ENCODE peak calls at places on chromosome 12, in eight cellular contexts. One of them, this sample, is unnamed.

GRCh38 chr12:24591079-24591626 is 357.7 kb downstream of the BCAT1 start:
- DNase-seq in Right ventricle myocardium superior: no peak
- DNase-seq in hippocampal formation: no peak
- DNase-seq in C1 segment of cervical spinal cord: no peak
- DNase-seq in GM23248: no peak
- DNase-seq in cerebellar cortex: no peak
- DNase-seq in fibroblast of mammary gland: no peak
- DNase-seq in stomach: no peak
- DNase-seq in this sample: no peak

GRCh38 chr12:121798807-121799174 is 5.0 kb upstream of the SETD1B start:
- DNase-seq in cerebellar cortex: no peak
- DNase-seq in hippocampal formation: no peak
- DNase-seq in GM23248: peak
- DNase-seq in stomach: no peak
- DNase-seq in C1 segment of cervical spinal cord: no peak
- DNase-seq in Right ventricle myocardium superior: no peak
- DNase-seq in fibroblast of mammary gland: no peak
- DNase-seq in this sample: no peak

GRCh38 chr12:17030338-17030737 is 424.4 kb upstream of the LMO3 start:
- DNase-seq in fibroblast of mammary gland: no peak
- DNase-seq in stomach: no peak
- DNase-seq in hippocampal formation: no peak
- DNase-seq in cerebellar cortex: no peak
- DNase-seq in C1 segment of cervical spinal cord: no peak
- DNase-seq in Right ventricle myocardium superior: no peak
- DNase-seq in GM23248: no peak
- DNase-seq in this sample: no peak

GRCh38 chr12:50058743-50059312 is 1.4 kb downstream of the ASIC1 start:
- DNase-seq in stomach: no peak
- DNase-seq in cerebellar cortex: no peak
- DNase-seq in GM23248: no peak
- DNase-seq in Right ventricle myocardium superior: no peak
- DNase-seq in fibroblast of mammary gland: no peak
- DNase-seq in hippocampal formation: no peak
- DNase-seq in C1 segment of cervical spinal cord: no peak
- DNase-seq in this sample: no peak

GRCh38 chr12:68122236-68122920 is 37.2 kb downstream of the IFNG start:
- DNase-seq in cerebellar cortex: no peak
- DNase-seq in GM23248: no peak
- DNase-seq in stomach: no peak
- DNase-seq in Right ventricle myocardium superior: no peak
- DNase-seq in fibroblast of mammary gland: peak
- DNase-seq in hippocampal formation: no peak
- DNase-seq in C1 segment of cervical spinal cord: no peak
- DNase-seq in this sample: no peak

GRCh38 chr12:52517888-52518287 is 2.3 kb downstream of the KRT5 start:
- DNase-seq in fibroblast of mammary gland: no peak
- DNase-seq in Right ventricle myocardium superior: no peak
- DNase-seq in cerebellar cortex: no peak
- DNase-seq in hippocampal formation: no peak
- DNase-seq in stomach: no peak
- DNase-seq in C1 segment of cervical spinal cord: no peak
- DNase-seq in GM23248: no peak
- DNase-seq in this sample: no peak

GRCh38 chr12:71871116-71871515 is 31.6 kb downstream of the TBC1D15 start:
- DNase-seq in hippocampal formation: no peak
- DNase-seq in GM23248: peak
- DNase-seq in fibroblast of mammary gland: peak
- DNase-seq in cerebellar cortex: no peak
- DNase-seq in C1 segment of cervical spinal cord: no peak
- DNase-seq in Right ventricle myocardium superior: no peak
- DNase-seq in stomach: no peak
- DNase-seq in this sample: no peak

GRCh38 chr12:107282628-107283027 is 189.3 kb upstream of the CRY1 start:
- DNase-seq in fibroblast of mammary gland: no peak
- DNase-seq in cerebellar cortex: no peak
- DNase-seq in stomach: no peak
- DNase-seq in Right ventricle myocardium superior: no peak
- DNase-seq in hippocampal formation: no peak
- DNase-seq in C1 segment of cervical spinal cord: no peak
- DNase-seq in GM23248: no peak
- DNase-seq in this sample: no peak

GRCh38 chr12:24668563-24668962 is 280.3 kb downstream of the BCAT1 start:
- DNase-seq in fibroblast of mammary gland: peak
- DNase-seq in C1 segment of cervical spinal cord: no peak
- DNase-seq in hippocampal formation: no peak
- DNase-seq in GM23248: no peak
- DNase-seq in Right ventricle myocardium superior: no peak
- DNase-seq in cerebellar cortex: no peak
- DNase-seq in stomach: no peak
- DNase-seq in this sample: no peak

GRCh38 chr12:52518574-52519469 is 1.4 kb downstream of the KRT5 start:
- DNase-seq in GM23248: no peak
- DNase-seq in fibroblast of mammary gland: no peak
- DNase-seq in hippocampal formation: no peak
- DNase-seq in C1 segment of cervical spinal cord: no peak
- DNase-seq in cerebellar cortex: no peak
- DNase-seq in stomach: no peak
- DNase-seq in Right ventricle myocardium superior: no peak
- DNase-seq in this sample: peak

GRCh38 chr12:122681814-122682213 is 21.3 kb downstream of the HCAR2 start:
- DNase-seq in stomach: no peak
- DNase-seq in fibroblast of mammary gland: peak
- DNase-seq in hippocampal formation: no peak
- DNase-seq in Right ventricle myocardium superior: no peak
- DNase-seq in cerebellar cortex: no peak
- DNase-seq in C1 segment of cervical spinal cord: no peak
- DNase-seq in GM23248: peak
- DNase-seq in this sample: no peak

GRCh38 chr12:45966486-45966885 is 23.9 kb downstream of the SCAF11 start:
- DNase-seq in cerebellar cortex: no peak
- DNase-seq in fibroblast of mammary gland: peak
- DNase-seq in C1 segment of cervical spinal cord: no peak
- DNase-seq in stomach: no peak
- DNase-seq in Right ventricle myocardium superior: no peak
- DNase-seq in hippocampal formation: no peak
- DNase-seq in GM23248: peak
- DNase-seq in this sample: no peak

This sample was measured in coronary artery.